ENCODE peak calls at places on chromosomes 6 and 20, in five cellular contexts. C is caudate nucleus, F is RKO, S is IMR-90, Y is NCI-H446. U is an unnamed sample.

GRCh38 chr6:95091823-95092436 is 485.4 kb upstream of the MANEA start:
- DNase-seq in F (peak), S (peak), C (no peak), Y (peak), U (peak)

GRCh38 chr6:10486215-10486614 is 34.9 kb upstream of the GCNT2 start:
- DNase-seq in S (no peak), F (no peak), Y (no peak), C (no peak), U (no peak)

GRCh38 chr6:53815381-53816119 is 20.7 kb downstream of the LRRC1 start:
- DNase-seq in S (no peak), F (no peak), C (no peak), Y (no peak), U (no peak)

GRCh38 chr6:159761135-159761872 is 541 bp upstream of the ACAT2 start:
- DNase-seq in Y (no peak), S (no peak), C (no peak), F (peak), U (no peak)

GRCh38 chr6:139923964-139924475 is 549.6 kb upstream of the CITED2 start:
- DNase-seq in F (no peak), S (no peak), C (no peak), Y (no peak), U (no peak)

GRCh38 chr6:73134588-73134987 is 90.7 kb downstream of the KHDC1L start:
- DNase-seq in C (no peak), F (no peak), S (peak), Y (peak), U (no peak)

GRCh38 chr6:105372862-105373182 is 30.1 kb downstream of the PREP start:
- DNase-seq in S (no peak), Y (no peak), C (no peak), F (no peak), U (no peak)

GRCh38 chr6:138544521-138544920 is 45.2 kb upstream of the NHSL1 start:
- DNase-seq in S (peak), Y (no peak), F (no peak), C (no peak), U (no peak)

GRCh38 chr6:111805511-111806181 is 67.6 kb downstream of the FYN start:
- DNase-seq in Y (peak), S (peak), F (no peak), C (no peak), U (no peak)

GRCh38 chr6:26553264-26553738 is 15.1 kb downstream of the HMGN4 start:
- DNase-seq in F (peak), S (peak), C (peak), Y (peak), U (peak)

GRCh38 chr6:12957321-12958051 is 240.9 kb downstream of the PHACTR1 start:
- DNase-seq in Y (no peak), C (peak), S (peak), F (no peak), U (no peak)

GRCh38 chr6:127547215-127547614 is 28.1 kb upstream of the MTCL3 start:
- DNase-seq in C (no peak), F (peak), Y (no peak), S (no peak), U (no peak)

GRCh38 chr20:45611054-45611453 is 18.5 kb upstream of the WFDC10A start:
- DNase-seq in S (peak), C (no peak), Y (no peak), F (no peak), U (no peak)

GRCh38 chr6:1860756-1861369 is 251.1 kb downstream of the FOXC1 start:
- DNase-seq in S (no peak), Y (no peak), F (no peak), C (no peak), U (no peak)

GRCh38 chr6:144847906-144848305 is 562.8 kb downstream of the UTRN start:
- DNase-seq in C (no peak), Y (no peak), F (no peak), S (no peak), U (no peak)

GRCh38 chr6:136795996-136796395 is 3.7 kb upstream of the MAP3K5 start:
- DNase-seq in C (no peak), S (peak), Y (no peak), F (no peak), U (no peak)

GRCh38 chr6:34671801-34672656 is 24.5 kb downstream of the ILRUN start:
- DNase-seq in Y (no peak), S (peak), F (peak), C (no peak), U (no peak)

U was measured in SK-N-MC.